ENCODE peak calls at places on chromosomes 13 and 19, in five cellular contexts. R is psoas muscle, E is RWPE2, W is GM10248, C is glutamatergic neuron. V is an unnamed sample.

GRCh38 chr19:42316223-42317211 is 3.4 kb downstream of the TMEM145 start:
- DNase-seq in R (no peak), E (no peak), W (peak; percentile 74), C (no peak), V (no peak)

GRCh38 chr13:109670776-109671175 is 115.6 kb downstream of the IRS2 start:
- DNase-seq in R (no peak), E (no peak), W (no peak), C (no peak), V (no peak)

GRCh38 chr13:94620286-94620896 is 18.7 kb downstream of the GPR180 start:
- DNase-seq in R (no peak), E (no peak), W (peak; percentile 30), C (peak; percentile 43), V (no peak)

GRCh38 chr19:47176071-47176626 is 45.5 kb downstream of the SAE1 start:
- DNase-seq in R (no peak), E (no peak), W (no peak), C (no peak), V (no peak)

GRCh38 chr13:58935689-58936088 is 1228.0 kb downstream of the DIAPH3 start:
- DNase-seq in R (no peak), E (no peak), W (no peak), C (no peak), V (no peak)

GRCh38 chr19:30669329-30670010 is 297.3 kb downstream of the ZNF536 start:
- DNase-seq in R (peak; percentile 75), E (no peak), W (peak; percentile 56), C (peak; percentile 92), V (peak; percentile 46)

GRCh38 chr19:32068805-32069204 is 276.6 kb upstream of the ZNF507 start:
- DNase-seq in R (no peak), E (no peak), W (no peak), C (no peak), V (no peak)

GRCh38 chr19:10836478-10837325 is 690 bp upstream of the TMED1 start:
- DNase-seq in R (peak; percentile 96), E (peak; percentile 89), W (peak; percentile 89), C (peak; percentile 71), V (peak; percentile 88)

GRCh38 chr19:18951721-18952281 is 10.8 kb upstream of the HOMER3 start:
- DNase-seq in R (no peak), E (peak; percentile 86), W (no peak), C (no peak), V (no peak)

GRCh38 chr19:45424191-45425058 is 708 bp upstream of the ERCC1 start:
- DNase-seq in R (peak; percentile 86), E (peak; percentile 96), W (no peak), C (no peak), V (peak; percentile 91)

GRCh38 chr13:80105350-80105749 is 235.6 kb downstream of the SPRY2 start:
- DNase-seq in R (no peak), E (no peak), W (no peak), C (no peak), V (no peak)

GRCh38 chr13:30743319-30744055 is 8.1 kb downstream of the ALOX5AP start:
- DNase-seq in R (peak; percentile 61), E (peak; percentile 83), W (no peak), C (no peak), V (peak; percentile 77)

GRCh38 chr19:28641395-28641794 is 571.6 kb downstream of the UQCRFS1 start:
- DNase-seq in R (no peak), E (no peak), W (no peak), C (peak; percentile 29), V (no peak)

GRCh38 chr13:113739527-113740285 is 19.3 kb upstream of the TMEM255B start:
- DNase-seq in R (no peak), E (no peak), W (no peak), C (no peak), V (no peak)

GRCh38 chr13:51873837-51874236 is 12.1 kb downstream of the CCDC70 start:
- DNase-seq in R (no peak), E (no peak), W (no peak), C (no peak), V (no peak)

GRCh38 chr13:77579971-77580370 is 44.5 kb downstream of the SCEL start:
- DNase-seq in R (no peak), E (no peak), W (no peak), C (no peak), V (no peak)

GRCh38 chr13:106449096-106449495 is 86.4 kb downstream of the EFNB2 start:
- DNase-seq in R (no peak), E (no peak), W (no peak), C (no peak), V (no peak)

GRCh38 chr13:43154083-43154739 is 130.8 kb downstream of the DNAJC15 start:
- DNase-seq in R (no peak), E (no peak), W (no peak), C (no peak), V (no peak)

GRCh38 chr19:35498984-35499383 is 8.7 kb upstream of the KRTDAP start:
- DNase-seq in R (peak; percentile 8), E (no peak), W (no peak), C (no peak), V (no peak)

GRCh38 chr19:45526143-45526542 is 18.9 kb downstream of the VASP start:
- DNase-seq in R (peak; percentile 88), E (peak; percentile 90), W (no peak), C (peak; percentile 73), V (no peak)

GRCh38 chr19:17755977-17756670 is 4.8 kb downstream of the FCHO1 start:
- DNase-seq in R (no peak), E (no peak), W (peak; percentile 84), C (peak; percentile 89), V (no peak)

GRCh38 chr13:98208606-98209005 is 31.5 kb upstream of the RNF113B start:
- DNase-seq in R (no peak), E (no peak), W (no peak), C (no peak), V (no peak)

GRCh38 chr19:10602330-10603083 is 15.4 kb upstream of the AP1M2 start:
- DNase-seq in R (peak; percentile 91), E (peak; percentile 51), W (peak; percentile 98), C (peak; percentile 92), V (peak; percentile 70)

GRCh38 chr13:36543671-36544070 is 111.4 kb downstream of the CCNA1 start:
- DNase-seq in R (no peak), E (no peak), W (no peak), C (no peak), V (no peak)

GRCh38 chr13:106242554-106242953 is 292.9 kb downstream of the EFNB2 start:
- DNase-seq in R (no peak), E (no peak), W (no peak), C (no peak), V (no peak)

GRCh38 chr13:47897411-47898050 is 103.5 kb downstream of the SUCLA2 start:
- DNase-seq in R (no peak), E (no peak), W (no peak), C (no peak), V (no peak)

GRCh38 chr19:13850910-13851753 is 25.8 kb upstream of the NANOS3 start:
- DNase-seq in R (peak; percentile 95), E (peak; percentile 93), W (no peak), C (no peak), V (peak; percentile 97)

GRCh38 chr13:66794340-66795031 is 435.6 kb downstream of the PCDH9 start:
- DNase-seq in R (no peak), E (no peak), W (no peak), C (no peak), V (no peak)

GRCh38 chr19:36497001-36497400 is 7.6 kb upstream of the ZNF566 start:
- DNase-seq in R (no peak), E (no peak), W (no peak), C (no peak), V (no peak)

GRCh38 chr13:93951153-93951552 is 528.3 kb downstream of the DCT start:
- DNase-seq in R (no peak), E (no peak), W (no peak), C (no peak), V (no peak)

GRCh38 chr13:73625562-73626339 is 508.5 kb downstream of the KLF12 start:
- DNase-seq in R (no peak), E (no peak), W (no peak), C (no peak), V (no peak)

GRCh38 chr13:72217142-72217541 is 350.1 kb upstream of the DACH1 start:
- DNase-seq in R (no peak), E (no peak), W (no peak), C (no peak), V (no peak)

GRCh38 chr19:14114854-14115253 is 2.7 kb downstream of the PRKACA start:
- DNase-seq in R (peak; percentile 86), E (no peak), W (peak; percentile 58), C (peak; percentile 72), V (peak; percentile 78)

GRCh38 chr13:76846363-76846762 is 39.8 kb downstream of the KCTD12 start:
- DNase-seq in R (no peak), E (no peak), W (no peak), C (no peak), V (no peak)

GRCh38 chr13:110000534-110001345 is 214.4 kb upstream of the IRS2 start:
- DNase-seq in R (no peak), E (no peak), W (no peak), C (no peak), V (no peak)

GRCh38 chr19:53538378-53539109 is 599 bp downstream of the ZNF331 start:
- DNase-seq in R (no peak), E (no peak), W (no peak), C (no peak), V (no peak)

GRCh38 chr19:1220452-1221037 is 15.0 kb downstream of the STK11 start:
- DNase-seq in R (no peak), E (no peak), W (no peak), C (peak; percentile 51), V (no peak)
- TF ChIP-seq CTCF in R (no peak), E (no peak), W (no peak), C (no peak), V (no peak)

GRCh38 chr13:21232599-21232998 is 56.1 kb downstream of the MRPL57 start:
- DNase-seq in R (no peak), E (no peak), W (no peak), C (no peak), V (no peak)
- TF ChIP-seq CTCF in R (no peak), E (no peak), W (no peak), C (no peak), V (no peak)

GRCh38 chr13:24308068-24308445 is 1.3 kb upstream of the C1QTNF9 start:
- DNase-seq in R (no peak), E (no peak), W (no peak), C (no peak), V (no peak)

GRCh38 chr13:24308488-24309020 is 826 bp upstream of the C1QTNF9 start:
- DNase-seq in R (no peak), E (no peak), W (peak; percentile 5), C (no peak), V (no peak)

GRCh38 chr13:24313449-24313848 is 4.1 kb downstream of the C1QTNF9 start:
- DNase-seq in R (no peak), E (no peak), W (no peak), C (no peak), V (no peak)
- TF ChIP-seq CTCF in R (peak; percentile 21), E (peak; percentile 24), W (no peak), C (no peak), V (no peak)

GRCh38 chr13:27868639-27869435 is 51.0 kb upstream of the PDX1 start:
- DNase-seq in R (no peak), E (no peak), W (peak; percentile 33), C (no peak), V (no peak)
- TF ChIP-seq CTCF in R (peak; percentile 26), E (peak; percentile 59), W (peak; percentile 28), C (peak; percentile 68), V (peak; percentile 24)

GRCh38 chr19:55855160-55855559 is 18.8 kb downstream of the NLRP4 start:
- DNase-seq in R (no peak), E (no peak), W (no peak), C (no peak), V (no peak)
- TF ChIP-seq CTCF in R (no peak), E (no peak), W (no peak), C (no peak), V (no peak)